ENCODE peak calls at places on chromosomes 6 and 20, in six cellular contexts. D, M, Y, G, R and X are unnamed samples.

GRCh38 chr6:127762284-127762683 is 138.6 kb downstream of the THEMIS start:
- DNase-seq in D (no peak), M (no peak), Y (no peak), G (no peak), R (no peak), X (no peak)

GRCh38 chr20:59966428-59966827 is 8.2 kb downstream of the CDH26 start:
- DNase-seq in D (no peak), M (no peak), Y (no peak), G (no peak), R (no peak), X (no peak)

GRCh38 chr20:13119583-13119982 is 101.5 kb upstream of the ISM1 start:
- DNase-seq in D (no peak), M (peak), Y (peak), G (peak), R (peak), X (peak)

GRCh38 chr20:36102809-36103596 is 51.5 kb upstream of the EPB41L1 start:
- DNase-seq in D (no peak), M (no peak), Y (no peak), G (no peak), R (no peak), X (no peak)

GRCh38 chr6:167495506-167496391 is 170.9 kb downstream of the TTLL2 start:
- DNase-seq in D (no peak), M (no peak), Y (no peak), G (no peak), R (no peak), X (no peak)

GRCh38 chr20:46487628-46488027 is 25.7 kb downstream of the ZNF334 start:
- DNase-seq in D (no peak), M (no peak), Y (no peak), G (no peak), R (no peak), X (no peak)

GRCh38 chr6:41191569-41191968 is 9.4 kb downstream of the TREML2 start:
- DNase-seq in D (peak), M (peak), Y (no peak), G (no peak), R (peak), X (peak)

GRCh38 chr6:38517005-38517404 is 122.7 kb downstream of the BTBD9 start:
- DNase-seq in D (no peak), M (peak), Y (peak), G (no peak), R (no peak), X (no peak)

GRCh38 chr20:20802328-20802727 is 89.9 kb upstream of the RALGAPA2 start:
- DNase-seq in D (no peak), M (no peak), Y (no peak), G (no peak), R (no peak), X (peak)

GRCh38 chr20:5044075-5044620 is 42.8 kb upstream of the SLC23A2 start:
- DNase-seq in D (no peak), M (no peak), Y (no peak), G (no peak), R (peak), X (no peak)

GRCh38 chr6:38177885-38178583 is 358.5 kb downstream of the ZFAND3 start:
- DNase-seq in D (no peak), M (no peak), Y (no peak), G (no peak), R (no peak), X (no peak)

GRCh38 chr20:49419785-49420184 is 62.7 kb downstream of the KCNB1 start:
- DNase-seq in D (no peak), M (no peak), Y (no peak), G (no peak), R (no peak), X (no peak)

GRCh38 chr6:158684745-158685355 is 35.0 kb downstream of the SYTL3 start:
- DNase-seq in D (peak), M (no peak), Y (no peak), G (no peak), R (no peak), X (no peak)

GRCh38 chr6:27188885-27189418 is 58.5 kb upstream of the PRSS16 start:
- DNase-seq in D (no peak), M (peak), Y (peak), G (peak), R (peak), X (peak)

GRCh38 chr6:116741571-116741970 is 23.9 kb downstream of the FAM162B start:
- DNase-seq in D (no peak), M (no peak), Y (no peak), G (no peak), R (no peak), X (no peak)

GRCh38 chr6:35435075-35435837 is 16.9 kb upstream of the FANCE start:
- DNase-seq in D (no peak), M (no peak), Y (no peak), G (no peak), R (peak), X (no peak)

GRCh38 chr6:6057442-6058053 is 50.8 kb upstream of the NRN1 start:
- DNase-seq in D (no peak), M (peak), Y (no peak), G (peak), R (peak), X (peak)

GRCh38 chr20:62412194-62413024 is 5.3 kb upstream of the CABLES2 start:
- DNase-seq in D (no peak), M (no peak), Y (no peak), G (no peak), R (no peak), X (no peak)

GRCh38 chr6:105484238-105485161 is 81.6 kb upstream of the PREP start:
- DNase-seq in D (no peak), M (peak), Y (peak), G (peak), R (no peak), X (peak)

GRCh38 chr20:2557873-2558580 is 21.7 kb downstream of the TMC2 start:
- DNase-seq in D (no peak), M (no peak), Y (no peak), G (no peak), R (no peak), X (no peak)

GRCh38 chr6:106525111-106525884 is 104.0 kb downstream of the RTN4IP1 start:
- DNase-seq in D (no peak), M (no peak), Y (no peak), G (no peak), R (no peak), X (no peak)

GRCh38 chr6:106519460-106520394 is 109.6 kb downstream of the RTN4IP1 start:
- DNase-seq in D (no peak), M (peak), Y (peak), G (no peak), R (peak), X (no peak)

GRCh38 chr6:106525885-106526280 is 103.4 kb downstream of the RTN4IP1 start:
- DNase-seq in D (no peak), M (no peak), Y (no peak), G (no peak), R (no peak), X (no peak)

GRCh38 chr6:106520711-106521367 is 108.5 kb downstream of the RTN4IP1 start:
- DNase-seq in D (no peak), M (no peak), Y (no peak), G (no peak), R (no peak), X (no peak)

DNA sequence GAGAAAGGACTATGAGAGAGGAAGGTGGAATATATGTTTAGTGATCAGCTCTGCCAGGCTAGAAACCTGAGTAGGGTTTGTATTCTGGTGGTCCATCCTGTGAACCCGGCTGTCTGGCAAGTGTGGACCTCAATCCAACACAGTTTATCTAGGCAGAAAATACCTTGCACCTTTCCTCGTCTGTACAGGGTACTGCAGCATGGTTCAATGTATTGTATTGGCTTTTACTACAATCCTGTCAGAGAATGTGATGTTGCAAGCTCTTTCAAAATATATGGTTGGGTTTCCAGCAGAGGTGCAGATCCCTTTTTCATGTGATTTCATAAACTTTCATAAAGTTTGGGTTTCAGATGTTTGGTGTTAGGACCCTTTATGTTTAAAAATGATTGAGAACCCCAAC is 106.7 kb downstream of the RTN4IP1 start:
- DNase-seq in D (no peak), M (no peak), Y (no peak), G (no peak), R (no peak), X (no peak)
- H3K4me3 ChIP-seq in D (no peak), M (no peak), Y (no peak), G (no peak), R (no peak), X (no peak)

DNA sequence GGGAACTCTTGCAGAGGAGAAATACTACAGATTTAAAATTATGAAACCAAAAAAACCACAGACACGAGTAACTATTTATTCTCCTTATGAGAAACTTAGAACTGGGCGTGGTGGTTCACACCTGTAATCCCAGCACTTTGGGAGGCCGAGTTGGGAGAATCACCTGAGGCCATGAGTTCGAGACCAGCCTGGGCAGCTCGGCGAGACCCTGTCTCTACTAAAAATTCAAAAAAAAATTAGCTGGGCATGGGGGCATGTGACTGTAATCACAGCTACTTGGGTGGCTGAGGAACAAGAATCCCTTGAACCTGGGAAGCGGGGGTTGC is 36.8 kb downstream of the SSR1 start:
- DNase-seq in D (no peak), M (no peak), Y (no peak), G (no peak), R (no peak), X (no peak)
- H3K4me2 ChIP-seq in D (no peak), M (no peak), Y (no peak), G (no peak), R (no peak), X (no peak)

GRCh38 chr20:31720486-31721407 is 1.9 kb downstream of the BCL2L1 start:
- DNase-seq in D (no peak), M (no peak), Y (no peak), G (no peak), R (no peak), X (peak)

GRCh38 chr20:31722388-31723281 is at the start of gene BCL2L1:
- DNase-seq in D (peak), M (peak), Y (peak), G (peak), R (peak), X (peak)

GRCh38 chr20:31721408-31722332 is 998 bp downstream of the BCL2L1 start:
- DNase-seq in D (no peak), M (no peak), Y (no peak), G (no peak), R (no peak), X (no peak)

GRCh38 chr20:31719644-31720485 is 2.8 kb downstream of the BCL2L1 start:
- DNase-seq in D (no peak), M (no peak), Y (no peak), G (no peak), R (peak), X (peak)

GRCh38 chr20:31723282-31724078 is 812 bp upstream of the BCL2L1 start:
- DNase-seq in D (peak), M (peak), Y (peak), G (peak), R (peak), X (peak)
- H3K18ac ChIP-seq in D (peak), M (peak), Y (peak), G (peak), R (peak), X (peak)

DNA sequence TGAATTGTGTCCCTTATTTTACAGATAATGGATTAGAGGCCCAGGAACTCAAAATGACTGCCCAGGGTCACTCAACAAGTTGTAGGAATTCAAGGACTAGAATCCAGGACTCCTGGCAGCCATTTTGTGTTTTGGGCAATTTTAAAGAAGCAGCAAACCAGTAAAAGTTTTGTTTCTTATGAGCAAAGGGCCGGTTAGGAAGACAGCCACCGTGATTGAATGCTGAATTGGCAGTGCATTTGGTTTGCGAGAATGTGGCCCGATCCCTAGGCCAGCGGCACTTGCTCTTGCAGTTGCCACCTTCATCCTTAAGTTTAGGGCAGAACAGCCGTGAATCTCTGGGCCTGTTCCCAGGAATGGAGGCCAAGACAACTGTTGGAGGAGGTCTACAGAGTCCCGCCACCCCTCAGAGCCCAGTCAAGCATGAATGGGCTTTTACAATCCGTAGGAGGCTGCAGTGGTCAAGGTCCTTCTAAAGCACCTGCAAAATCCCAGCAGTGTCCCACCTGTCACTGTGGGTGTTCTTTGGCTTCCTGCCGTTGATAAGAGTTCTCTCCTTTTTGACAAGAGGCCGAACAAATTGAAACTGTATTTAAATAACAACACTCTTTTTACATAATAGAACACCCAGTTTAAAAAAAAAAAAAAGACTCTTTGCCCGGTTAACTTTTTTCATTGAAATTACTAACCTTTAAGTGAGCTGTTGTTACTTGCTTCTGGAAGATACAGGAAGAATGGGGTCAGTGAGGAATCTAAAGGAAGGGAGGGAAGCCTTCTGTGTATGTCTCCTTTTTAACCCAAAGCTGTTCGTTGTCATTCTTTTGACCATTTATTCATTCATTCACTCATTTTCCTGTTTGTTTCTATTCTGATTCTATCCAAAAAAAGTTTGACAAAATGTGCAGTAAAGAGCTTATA is 68.7 kb downstream of the PHACTR2 start:
- DNase-seq in D (peak), M (no peak), Y (no peak), G (no peak), R (no peak), X (peak)
- H3K4me3 ChIP-seq in D (no peak), M (no peak), Y (peak), G (no peak), R (no peak), X (no peak)

DNA sequence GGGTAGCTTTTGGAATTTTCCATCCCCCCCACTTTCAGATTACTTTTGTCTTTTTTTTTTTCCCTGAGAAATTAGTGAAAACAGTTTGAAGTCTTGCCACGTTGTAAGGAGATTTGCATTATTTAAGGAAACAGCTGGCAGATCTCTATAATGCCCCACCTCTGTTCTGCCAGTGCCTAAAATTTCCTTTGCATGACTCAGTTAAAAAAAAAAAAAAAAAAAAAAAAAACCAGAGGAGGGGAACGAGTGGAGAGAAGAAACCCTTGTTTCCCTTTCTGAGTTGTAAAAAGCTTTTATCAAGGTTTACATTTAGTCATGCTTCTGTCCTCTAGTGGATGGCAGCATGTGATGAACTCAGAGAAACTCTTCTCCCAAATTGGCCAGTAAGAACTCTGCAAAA is 33.5 kb downstream of the CARMIL1 start:
- DNase-seq in D (no peak), M (peak), Y (peak), G (no peak), R (no peak), X (peak)
- H3K4me2 ChIP-seq in D (peak), M (no peak), Y (no peak), G (no peak), R (no peak), X (no peak)

DNA sequence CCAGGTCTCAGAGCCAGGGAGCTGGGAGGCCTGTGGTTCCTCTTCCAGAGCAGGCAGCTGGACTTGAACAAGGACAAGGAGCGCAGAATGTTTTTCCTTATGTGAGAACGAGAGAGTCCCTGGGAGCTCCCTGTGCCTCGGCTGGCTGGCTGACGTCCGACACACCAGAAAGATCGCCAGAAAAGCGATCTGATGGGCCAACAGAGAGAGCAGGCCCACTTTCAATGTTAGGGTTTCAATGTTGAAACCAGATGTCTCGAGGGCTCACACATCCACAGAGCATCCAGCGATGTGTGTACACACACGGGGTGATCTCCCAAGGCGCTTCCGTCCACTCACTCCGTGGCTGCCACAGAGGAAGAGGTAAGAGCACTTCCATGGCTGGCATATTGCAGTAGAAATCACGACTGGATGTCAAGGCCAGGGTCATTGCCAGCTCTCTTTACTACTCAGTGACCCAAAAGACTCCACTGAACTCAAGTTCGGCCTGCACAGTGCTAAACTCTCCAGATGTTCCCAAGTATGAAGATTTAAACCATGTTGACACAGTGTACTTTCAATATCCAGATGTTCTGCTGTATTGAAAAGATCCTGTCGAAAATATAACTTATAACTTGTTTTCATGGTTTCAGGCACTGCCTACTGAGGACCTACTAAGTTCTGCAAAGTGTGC is 70.8 kb upstream of the FOXC1 start:
- DNase-seq in D (no peak), M (no peak), Y (no peak), G (no peak), R (no peak), X (no peak)
- H3K18ac ChIP-seq in D (no peak), M (no peak), Y (no peak), G (peak), R (no peak), X (no peak)

GRCh38 chr6:29478740-29479139 is 9.0 kb downstream of the MAS1L start:
- DNase-seq in D (no peak), M (no peak), Y (no peak), G (no peak), R (no peak), X (no peak)

GRCh38 chr6:29477923-29478450 is 9.8 kb downstream of the MAS1L start:
- DNase-seq in D (no peak), M (no peak), Y (no peak), G (no peak), R (no peak), X (peak)

GRCh38 chr6:29483186-29483585 is 4.6 kb downstream of the MAS1L start:
- DNase-seq in D (no peak), M (no peak), Y (no peak), G (no peak), R (no peak), X (no peak)

GRCh38 chr6:29483735-29484134 is 4.0 kb downstream of the MAS1L start:
- DNase-seq in D (no peak), M (no peak), Y (no peak), G (no peak), R (no peak), X (no peak)

DNA sequence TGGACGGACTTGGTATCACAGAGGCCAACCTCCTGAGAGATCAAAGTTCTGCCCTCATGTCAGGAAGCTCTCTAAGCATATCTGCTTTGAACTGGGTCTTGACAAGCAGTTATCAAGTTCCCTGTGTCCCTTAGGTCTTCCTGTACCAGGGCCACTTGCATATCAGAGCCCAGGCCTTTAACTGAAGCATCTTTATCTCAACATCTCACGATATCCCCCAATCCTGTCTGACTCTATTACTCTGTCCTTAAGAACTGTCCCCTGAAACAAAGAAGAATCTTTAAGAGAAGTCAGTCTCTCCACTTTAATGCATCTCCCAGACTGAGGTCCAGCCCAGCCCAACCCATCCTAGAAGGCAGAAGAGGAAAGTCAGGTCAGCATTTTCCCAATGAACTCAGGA is 8.2 kb downstream of the MAS1L start:
- DNase-seq in D (no peak), M (no peak), Y (no peak), G (no peak), R (no peak), X (no peak)
- H3K4me3 ChIP-seq in D (no peak), M (no peak), Y (no peak), G (no peak), R (no peak), X (no peak)